ENCODE peak calls at places on chromosomes 4 and X, in six cellular contexts. One of them, this sample, is unnamed.

GRCh38 chrX:48971325-48972213 is at the start of gene KCND1:
- DNase-seq in HepG2: no peak
- DNase-seq in K562: peak
- DNase-seq in GM12878: no peak
- DNase-seq in GM12892: no peak
- DNase-seq in H1: peak
- DNase-seq in this sample: no peak

GRCh38 chr4:112063260-112063659 is 82.0 kb upstream of the FAM241A start:
- DNase-seq in HepG2: no peak
- DNase-seq in K562: no peak
- DNase-seq in GM12878: no peak
- DNase-seq in GM12892: no peak
- DNase-seq in H1: no peak
- DNase-seq in this sample: no peak

GRCh38 chrX:88024022-88024421 is 506.4 kb downstream of the KLHL4 start:
- DNase-seq in HepG2: no peak
- DNase-seq in K562: no peak
- DNase-seq in GM12878: no peak
- DNase-seq in GM12892: no peak
- DNase-seq in H1: no peak
- DNase-seq in this sample: no peak

GRCh38 chr4:113012776-113013175 is 36.7 kb upstream of the ANK2 start:
- DNase-seq in HepG2: no peak
- DNase-seq in K562: no peak
- DNase-seq in GM12878: no peak
- DNase-seq in GM12892: no peak
- DNase-seq in H1: no peak
- DNase-seq in this sample: no peak

GRCh38 chr4:120520761-120521160 is 401.8 kb downstream of the PRDM5 start:
- DNase-seq in HepG2: no peak
- DNase-seq in K562: no peak
- DNase-seq in GM12878: no peak
- DNase-seq in GM12892: no peak
- DNase-seq in H1: no peak
- DNase-seq in this sample: no peak

GRCh38 chr4:107913283-107913899 is 18.0 kb upstream of the CYP2U1 start:
- DNase-seq in HepG2: peak
- DNase-seq in K562: peak
- DNase-seq in GM12878: no peak
- DNase-seq in GM12892: no peak
- DNase-seq in H1: no peak
- DNase-seq in this sample: no peak

GRCh38 chrX:107741318-107741813 is 34.2 kb downstream of the TSC22D3 start:
- DNase-seq in HepG2: no peak
- DNase-seq in K562: no peak
- DNase-seq in GM12878: no peak
- DNase-seq in GM12892: no peak
- DNase-seq in H1: no peak
- DNase-seq in this sample: no peak

GRCh38 chr4:74317616-74318256 is 9.5 kb downstream of the EPGN start:
- DNase-seq in HepG2: no peak
- DNase-seq in K562: no peak
- DNase-seq in GM12878: no peak
- DNase-seq in GM12892: no peak
- DNase-seq in H1: no peak
- DNase-seq in this sample: no peak

GRCh38 chr4:43765514-43765913 is 683.1 kb downstream of the KCTD8 start:
- DNase-seq in HepG2: no peak
- DNase-seq in K562: no peak
- DNase-seq in GM12878: no peak
- DNase-seq in GM12892: no peak
- DNase-seq in H1: no peak
- DNase-seq in this sample: no peak

GRCh38 chr4:148790691-148791090 is 348.5 kb upstream of the NR3C2 start:
- DNase-seq in HepG2: no peak
- DNase-seq in K562: no peak
- DNase-seq in GM12878: no peak
- DNase-seq in GM12892: no peak
- DNase-seq in H1: no peak
- DNase-seq in this sample: no peak

GRCh38 chr4:178275671-178276360 is 833.6 kb upstream of the AGA start:
- DNase-seq in HepG2: no peak
- DNase-seq in K562: no peak
- DNase-seq in GM12878: no peak
- DNase-seq in GM12892: no peak
- DNase-seq in H1: no peak
- DNase-seq in this sample: no peak

GRCh38 chrX:118459494-118459893 is 36.1 kb upstream of the DOCK11 start:
- DNase-seq in HepG2: peak
- DNase-seq in K562: peak
- DNase-seq in GM12878: peak
- DNase-seq in GM12892: peak
- DNase-seq in H1: no peak
- DNase-seq in this sample: peak

GRCh38 chrX:111168314-111168713 is 72.3 kb downstream of the PAK3 start:
- DNase-seq in HepG2: peak
- DNase-seq in K562: no peak
- DNase-seq in GM12878: no peak
- DNase-seq in GM12892: no peak
- DNase-seq in H1: no peak
- DNase-seq in this sample: no peak

GRCh38 chrX:129655547-129656248 is 942 bp upstream of the APLN start:
- DNase-seq in HepG2: no peak
- DNase-seq in K562: no peak
- DNase-seq in GM12878: no peak
- DNase-seq in GM12892: no peak
- DNase-seq in H1: no peak
- DNase-seq in this sample: no peak

GRCh38 chrX:122856205-122856604 is 327.9 kb upstream of the GRIA3 start:
- DNase-seq in HepG2: no peak
- DNase-seq in K562: no peak
- DNase-seq in GM12878: no peak
- DNase-seq in GM12892: no peak
- DNase-seq in H1: no peak
- DNase-seq in this sample: no peak

GRCh38 chr4:8021796-8022195 is 82.1 kb upstream of the AFAP1 start:
- DNase-seq in HepG2: no peak
- DNase-seq in K562: no peak
- DNase-seq in GM12878: no peak
- DNase-seq in GM12892: no peak
- DNase-seq in H1: no peak
- DNase-seq in this sample: no peak

GRCh38 chr4:182010876-182011275 is 232.3 kb upstream of the TENM3 start:
- DNase-seq in HepG2: no peak
- DNase-seq in K562: no peak
- DNase-seq in GM12878: no peak
- DNase-seq in GM12892: no peak
- DNase-seq in H1: no peak
- DNase-seq in this sample: no peak

GRCh38 chr4:150358691-150359090 is 223.3 kb upstream of the MAB21L2 start:
- DNase-seq in HepG2: no peak
- DNase-seq in K562: no peak
- DNase-seq in GM12878: no peak
- DNase-seq in GM12892: no peak
- DNase-seq in H1: no peak
- DNase-seq in this sample: no peak

GRCh38 chr4:100019821-100020220 is 69.7 kb upstream of the H2AZ1 start:
- DNase-seq in HepG2: no peak
- DNase-seq in K562: no peak
- DNase-seq in GM12878: no peak
- DNase-seq in GM12892: no peak
- DNase-seq in H1: no peak
- DNase-seq in this sample: no peak

GRCh38 chr4:835148-836002 is 9.4 kb upstream of the CPLX1 start:
- DNase-seq in HepG2: peak
- DNase-seq in K562: no peak
- DNase-seq in GM12878: no peak
- DNase-seq in GM12892: no peak
- DNase-seq in H1: no peak
- DNase-seq in this sample: no peak

GRCh38 chrX:24425806-24426205 is 39.3 kb upstream of the PDK3 start:
- DNase-seq in HepG2: no peak
- DNase-seq in K562: no peak
- DNase-seq in GM12878: no peak
- DNase-seq in GM12892: no peak
- DNase-seq in H1: no peak
- DNase-seq in this sample: no peak

GRCh38 chr4:37531156-37531555 is 155.0 kb downstream of the RELL1 start:
- DNase-seq in HepG2: no peak
- DNase-seq in K562: no peak
- DNase-seq in GM12878: no peak
- DNase-seq in GM12892: no peak
- DNase-seq in H1: no peak
- DNase-seq in this sample: no peak

GRCh38 chr4:90357117-90357710 is 230.0 kb downstream of the CCSER1 start:
- DNase-seq in HepG2: peak
- DNase-seq in K562: no peak
- DNase-seq in GM12878: no peak
- DNase-seq in GM12892: no peak
- DNase-seq in H1: no peak
- DNase-seq in this sample: no peak

GRCh38 chr4:79918292-79918691 is 154.7 kb downstream of the ANTXR2 start:
- DNase-seq in HepG2: no peak
- DNase-seq in K562: no peak
- DNase-seq in GM12878: no peak
- DNase-seq in GM12892: no peak
- DNase-seq in H1: no peak
- DNase-seq in this sample: no peak

GRCh38 chrX:80751456-80751855 is 58.2 kb downstream of the BRWD3 start:
- DNase-seq in HepG2: no peak
- DNase-seq in K562: no peak
- DNase-seq in GM12878: no peak
- DNase-seq in GM12892: no peak
- DNase-seq in H1: no peak
- DNase-seq in this sample: no peak

GRCh38 chrX:31186693-31187338 is 115.0 kb upstream of the FTHL17 start:
- DNase-seq in HepG2: no peak
- DNase-seq in K562: no peak
- DNase-seq in GM12878: no peak
- DNase-seq in GM12892: no peak
- DNase-seq in H1: no peak
- DNase-seq in this sample: no peak

GRCh38 chr4:16227462-16227868 is 1.2 kb upstream of the TAPT1 start:
- DNase-seq in HepG2: peak
- DNase-seq in K562: no peak
- DNase-seq in GM12878: no peak
- DNase-seq in GM12892: no peak
- DNase-seq in H1: no peak
- DNase-seq in this sample: no peak
- TF ChIP-seq TAF1 in HepG2: no peak
- TF ChIP-seq TAF1 in K562: no peak
- TF ChIP-seq TAF1 in GM12878: no peak
- TF ChIP-seq TAF1 in GM12892: no peak
- TF ChIP-seq TAF1 in H1: no peak
- TF ChIP-seq TAF1 in this sample: no peak

GRCh38 chr4:173509031-173510001 is 20.7 kb downstream of the HAND2 start:
- DNase-seq in HepG2: no peak
- DNase-seq in K562: no peak
- DNase-seq in GM12878: no peak
- DNase-seq in GM12892: no peak
- DNase-seq in H1: no peak
- DNase-seq in this sample: no peak
- TF ChIP-seq POLR2A in HepG2: no peak
- TF ChIP-seq POLR2A in K562: no peak
- TF ChIP-seq POLR2A in GM12878: no peak
- TF ChIP-seq POLR2A in GM12892: no peak
- TF ChIP-seq POLR2A in H1: no peak
- TF ChIP-seq POLR2A in this sample: no peak

GRCh38 chrX:14936561-14936960 is 63.3 kb downstream of the MOSPD2 start:
- DNase-seq in HepG2: no peak
- DNase-seq in K562: peak
- DNase-seq in GM12878: no peak
- DNase-seq in GM12892: no peak
- DNase-seq in H1: no peak
- DNase-seq in this sample: no peak
- TF ChIP-seq POLR2AphosphoS5 in HepG2: no peak
- TF ChIP-seq POLR2AphosphoS5 in K562: no peak
- TF ChIP-seq POLR2AphosphoS5 in GM12878: no peak
- TF ChIP-seq POLR2AphosphoS5 in GM12892: no peak
- TF ChIP-seq POLR2AphosphoS5 in H1: no peak
- TF ChIP-seq POLR2AphosphoS5 in this sample: no peak

GRCh38 chr4:144954224-144954623 is 143.8 kb downstream of the ANAPC10 start:
- DNase-seq in HepG2: no peak
- DNase-seq in K562: no peak
- DNase-seq in GM12878: no peak
- DNase-seq in GM12892: no peak
- DNase-seq in H1: no peak
- DNase-seq in this sample: no peak

DNA sequence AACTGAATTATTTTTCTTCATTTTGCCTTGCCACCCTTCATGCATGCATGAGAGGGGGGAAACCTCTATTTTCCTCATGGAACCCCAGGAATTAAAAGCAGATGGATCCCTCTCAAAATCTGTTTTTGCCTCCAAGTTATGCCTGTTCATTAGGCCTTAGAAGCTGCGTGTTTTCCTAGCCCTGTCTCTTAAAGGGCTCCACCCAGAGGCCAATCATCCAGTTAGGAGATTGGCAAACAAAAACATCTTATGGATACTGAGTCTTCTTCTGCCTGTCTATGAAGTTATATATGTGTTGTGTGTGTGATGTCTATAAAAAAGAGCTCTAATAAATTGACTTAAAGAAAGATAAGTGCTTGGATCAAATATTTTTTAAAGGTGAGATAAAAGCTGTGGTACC is 142.9 kb downstream of the ANAPC10 start:
- DNase-seq in HepG2: no peak
- DNase-seq in K562: no peak
- DNase-seq in GM12878: no peak
- DNase-seq in GM12892: no peak
- DNase-seq in H1: no peak
- DNase-seq in this sample: no peak
- TF ChIP-seq TAF1 in HepG2: no peak
- TF ChIP-seq TAF1 in K562: no peak
- TF ChIP-seq TAF1 in GM12878: no peak
- TF ChIP-seq TAF1 in GM12892: no peak
- TF ChIP-seq TAF1 in H1: no peak
- TF ChIP-seq TAF1 in this sample: no peak

GRCh38 chr4:56976283-56976877 is 1.0 kb downstream of the NOA1 start:
- DNase-seq in HepG2: peak
- DNase-seq in K562: peak
- DNase-seq in GM12878: no peak
- DNase-seq in GM12892: no peak
- DNase-seq in H1: no peak
- DNase-seq in this sample: no peak

GRCh38 chr4:56978750-56979303 is at the start of gene POLR2B:
- DNase-seq in HepG2: peak
- DNase-seq in K562: peak
- DNase-seq in GM12878: peak
- DNase-seq in GM12892: peak
- DNase-seq in H1: peak
- DNase-seq in this sample: peak

GRCh38 chr4:56979674-56980073 is 978 bp downstream of the POLR2B start:
- DNase-seq in HepG2: peak
- DNase-seq in K562: no peak
- DNase-seq in GM12878: no peak
- DNase-seq in GM12892: no peak
- DNase-seq in H1: no peak
- DNase-seq in this sample: no peak

GRCh38 chr4:56976878-56977320 is 507 bp downstream of the NOA1 start:
- DNase-seq in HepG2: peak
- DNase-seq in K562: peak
- DNase-seq in GM12878: no peak
- DNase-seq in GM12892: peak
- DNase-seq in H1: no peak
- DNase-seq in this sample: peak

GRCh38 chr4:56977321-56978012 is at the start of gene NOA1:
- DNase-seq in HepG2: peak
- DNase-seq in K562: peak
- DNase-seq in GM12878: peak
- DNase-seq in GM12892: peak
- DNase-seq in H1: peak
- DNase-seq in this sample: peak
- TF ChIP-seq POLR2A in HepG2: peak
- TF ChIP-seq POLR2A in K562: peak
- TF ChIP-seq POLR2A in GM12878: peak
- TF ChIP-seq POLR2A in GM12892: peak
- TF ChIP-seq POLR2A in H1: no peak
- TF ChIP-seq POLR2A in this sample: peak